ENCODE peak calls at places on chromosomes 12 and 14, in ten cellular contexts. D is body of pancreas; M is T-cell; L is AG08395; Y is activated T-cell treated with anti-CD3 and anti-CD28 coated beads for 1 hour; G is activated CD4-positive, CD25-positive, alpha-beta regulatory T cell treated with anti-CD3 and anti-CD28 coated beads, Interleukin-2, amount 50 U/mL, for 16 hours; N is EH; A is CD8-positive, alpha-beta T cell; K is midbrain; C is NCI-H510A treated with DMSO at 0.1 percent for 48 hours. F is an unnamed sample.

GRCh38 chr12:95784886-95785285 is 5.7 kb downstream of the NTN4 start:
- DNase-seq in D (no peak), M (no peak), L (no peak), Y (no peak), G (no peak), N (peak), A (no peak), K (no peak), C (no peak), F (no peak)

GRCh38 chr12:100266163-100266801 is 597 bp downstream of the DEPDC4 start:
- DNase-seq in D (no peak), M (no peak), L (no peak), Y (no peak), G (no peak), N (no peak), A (no peak), K (no peak), C (peak), F (no peak)

GRCh38 chr12:12671850-12672660 is 23.9 kb downstream of the GPR19 start:
- DNase-seq in D (no peak), M (no peak), L (peak), Y (no peak), G (no peak), N (peak), A (no peak), K (no peak), C (no peak), F (no peak)

GRCh38 chr12:121430821-121431415 is 31.0 kb downstream of the RNF34 start:
- DNase-seq in D (no peak), M (no peak), L (no peak), Y (no peak), G (no peak), N (no peak), A (no peak), K (no peak), C (no peak), F (no peak)

GRCh38 chr12:53677612-53678133 is 1.8 kb upstream of the ATP5MC2 start:
- DNase-seq in D (no peak), M (no peak), L (no peak), Y (no peak), G (no peak), N (no peak), A (no peak), K (peak), C (no peak), F (no peak)

GRCh38 chr14:39454906-39455539 is 22.8 kb upstream of the FBXO33 start:
- DNase-seq in D (no peak), M (no peak), L (no peak), Y (no peak), G (no peak), N (no peak), A (no peak), K (no peak), C (no peak), F (no peak)

GRCh38 chr12:93894391-93895095 is 217.4 kb downstream of the CRADD start:
- DNase-seq in D (peak), M (no peak), L (peak), Y (no peak), G (no peak), N (peak), A (no peak), K (peak), C (no peak), F (no peak)

GRCh38 chr12:9731797-9732196 is 1.1 kb downstream of the CLECL1 start:
- DNase-seq in D (no peak), M (no peak), L (no peak), Y (no peak), G (no peak), N (no peak), A (no peak), K (no peak), C (no peak), F (no peak)

GRCh38 chr12:3641428-3641883 is 111.5 kb downstream of the CRACR2A start:
- DNase-seq in D (no peak), M (no peak), L (peak), Y (no peak), G (no peak), N (peak), A (no peak), K (no peak), C (no peak), F (no peak)

GRCh38 chr14:62071029-62071428 is 308.8 kb downstream of the SNAPC1 start:
- DNase-seq in D (no peak), M (no peak), L (no peak), Y (no peak), G (no peak), N (peak), A (no peak), K (no peak), C (no peak), F (no peak)

GRCh38 chr12:130870442-130871285 is 1.2 kb upstream of the RAN start:
- DNase-seq in D (peak), M (peak), L (peak), Y (peak), G (peak), N (peak), A (peak), K (peak), C (peak), F (peak)

GRCh38 chr12:80551897-80552296 is 107.9 kb downstream of the PTPRQ start:
- DNase-seq in D (no peak), M (no peak), L (peak), Y (no peak), G (no peak), N (peak), A (no peak), K (no peak), C (no peak), F (no peak)

GRCh38 chr14:99233222-99234035 is 38.6 kb downstream of the BCL11B start:
- DNase-seq in D (no peak), M (no peak), L (no peak), Y (no peak), G (no peak), N (no peak), A (no peak), K (no peak), C (no peak), F (no peak)

GRCh38 chr14:41830679-41831078 is 224.0 kb downstream of the LRFN5 start:
- DNase-seq in D (peak), M (no peak), L (no peak), Y (no peak), G (no peak), N (no peak), A (no peak), K (no peak), C (peak), F (no peak)

GRCh38 chr14:79467837-79468236 is 743.5 kb downstream of the DIO2 start:
- DNase-seq in D (peak), M (no peak), L (no peak), Y (no peak), G (no peak), N (peak), A (no peak), K (no peak), C (no peak), F (no peak)

GRCh38 chr14:90405755-90406154 is 8.9 kb downstream of the CALM1 start:
- DNase-seq in D (no peak), M (no peak), L (no peak), Y (no peak), G (no peak), N (no peak), A (no peak), K (no peak), C (peak), F (no peak)

GRCh38 chr12:76158518-76159321 is 74.2 kb upstream of the NAP1L1 start:
- DNase-seq in D (peak), M (peak), L (peak), Y (peak), G (peak), N (peak), A (peak), K (peak), C (no peak), F (peak)

GRCh38 chr14:96634481-96634880 is 132.3 kb downstream of the PAPOLA start:
- DNase-seq in D (no peak), M (no peak), L (no peak), Y (no peak), G (no peak), N (no peak), A (no peak), K (no peak), C (no peak), F (no peak)

GRCh38 chr14:104118006-104118844 is 20.2 kb upstream of the KIF26A start:
- DNase-seq in D (peak), M (no peak), L (no peak), Y (no peak), G (no peak), N (no peak), A (no peak), K (no peak), C (no peak), F (no peak)

GRCh38 chr12:130715150-130715995 is 726 bp downstream of the RIMBP2 start:
- DNase-seq in D (peak), M (no peak), L (no peak), Y (no peak), G (no peak), N (no peak), A (no peak), K (no peak), C (no peak), F (no peak)

GRCh38 chr14:87175175-87175574 is 817.8 kb downstream of the GALC start:
- DNase-seq in D (no peak), M (no peak), L (no peak), Y (no peak), G (no peak), N (no peak), A (no peak), K (no peak), C (no peak), F (no peak)